ENCODE peak calls at places on chromosomes 11 and 22, in nine cellular contexts. B, W, E, H, M, Q, S, R and Y are unnamed samples.

GRCh38 chr22:32990187-32990586 is 68.0 kb downstream of the SYN3 start:
- DNase-seq in Q (no peak), S (no peak), R (no peak), H (no peak), M (no peak), B (no peak), E (no peak), W (no peak), Y (no peak)

GRCh38 chr11:119236891-119237290 is 30.8 kb downstream of the CBL start:
- DNase-seq in W (no peak), Q (no peak), R (no peak), H (no peak), S (no peak), B (no peak), M (no peak), E (peak), Y (no peak)

GRCh38 chr11:76781046-76781801 is 1.9 kb upstream of the TSKU start:
- DNase-seq in W (no peak), H (no peak), E (no peak), M (no peak), R (no peak), Q (no peak), B (no peak), S (no peak), Y (no peak)

GRCh38 chr22:49660794-49661781 is 166.6 kb downstream of the BRD1 start:
- DNase-seq in W (no peak), S (no peak), M (no peak), E (no peak), H (no peak), R (no peak), B (no peak), Q (no peak), Y (no peak)

GRCh38 chr22:28710112-28710888 is 30.7 kb upstream of the TTC28 start:
- DNase-seq in H (no peak), R (no peak), S (no peak), Q (peak), B (no peak), W (no peak), M (peak), E (peak), Y (no peak)

GRCh38 chr11:30535818-30536217 is 50.3 kb downstream of the MPPED2 start:
- DNase-seq in S (no peak), H (no peak), E (no peak), B (no peak), W (no peak), R (no peak), M (no peak), Q (no peak), Y (no peak)

GRCh38 chr11:76796511-76797203 is 13.5 kb downstream of the TSKU start:
- DNase-seq in Q (no peak), W (no peak), S (no peak), E (no peak), H (no peak), R (no peak), B (no peak), M (no peak), Y (no peak)

GRCh38 chr11:72446929-72447753 is 12.8 kb upstream of the CLPB start:
- DNase-seq in E (peak), S (no peak), Q (no peak), H (no peak), W (no peak), M (peak), B (no peak), R (no peak), Y (peak)

GRCh38 chr11:132186699-132187098 is 816.3 kb downstream of the NTM start:
- DNase-seq in B (no peak), Q (no peak), S (no peak), W (no peak), M (no peak), R (no peak), E (no peak), H (no peak), Y (peak)
- TF ChIP-seq CTCF in B (no peak), Q (no peak), S (no peak), W (no peak), M (peak), R (no peak), E (no peak), H (no peak), Y (peak)

GRCh38 chr11:66491315-66491935 is 11.2 kb downstream of the DPP3 start:
- DNase-seq in S (no peak), H (no peak), E (no peak), Q (no peak), W (no peak), B (no peak), M (no peak), R (no peak), Y (peak)
- TF ChIP-seq CTCF in S (no peak), H (no peak), E (peak), Q (peak), W (no peak), B (peak), M (peak), R (no peak), Y (peak)

GRCh38 chr22:47190276-47190956 is 428.0 kb downstream of the TBC1D22A start:
- DNase-seq in R (no peak), W (peak), E (no peak), M (no peak), B (no peak), Q (no peak), H (no peak), S (peak), Y (no peak)

GRCh38 chr22:47189056-47189916 is 426.8 kb downstream of the TBC1D22A start:
- DNase-seq in M (no peak), W (peak), H (no peak), R (no peak), E (no peak), B (no peak), S (peak), Q (no peak), Y (no peak)

GRCh38 chr22:47190957-47191323 is 428.5 kb downstream of the TBC1D22A start:
- DNase-seq in B (no peak), H (no peak), R (no peak), M (no peak), W (peak), E (no peak), Q (no peak), S (peak), Y (no peak)

GRCh38 chr22:47187558-47187957 is 425.1 kb downstream of the TBC1D22A start:
- DNase-seq in B (no peak), W (no peak), S (no peak), H (no peak), Q (no peak), R (no peak), E (no peak), M (no peak), Y (no peak)

GRCh38 chr22:47188337-47189055 is 426.0 kb downstream of the TBC1D22A start:
- DNase-seq in M (no peak), W (peak), H (no peak), E (no peak), B (no peak), Q (no peak), R (no peak), S (no peak), Y (no peak)
- TF ChIP-seq CTCF in M (no peak), W (no peak), H (no peak), E (no peak), B (no peak), Q (no peak), R (no peak), S (no peak), Y (no peak)

GRCh38 chr11:115103921-115104320 is 400.3 kb downstream of the CADM1 start:
- DNase-seq in S (no peak), E (no peak), Q (no peak), H (no peak), M (no peak), B (no peak), R (no peak), W (no peak), Y (no peak)
- TF ChIP-seq CTCF in S (no peak), E (no peak), Q (no peak), H (no peak), M (no peak), B (no peak), R (no peak), W (no peak), Y (no peak)

DNA sequence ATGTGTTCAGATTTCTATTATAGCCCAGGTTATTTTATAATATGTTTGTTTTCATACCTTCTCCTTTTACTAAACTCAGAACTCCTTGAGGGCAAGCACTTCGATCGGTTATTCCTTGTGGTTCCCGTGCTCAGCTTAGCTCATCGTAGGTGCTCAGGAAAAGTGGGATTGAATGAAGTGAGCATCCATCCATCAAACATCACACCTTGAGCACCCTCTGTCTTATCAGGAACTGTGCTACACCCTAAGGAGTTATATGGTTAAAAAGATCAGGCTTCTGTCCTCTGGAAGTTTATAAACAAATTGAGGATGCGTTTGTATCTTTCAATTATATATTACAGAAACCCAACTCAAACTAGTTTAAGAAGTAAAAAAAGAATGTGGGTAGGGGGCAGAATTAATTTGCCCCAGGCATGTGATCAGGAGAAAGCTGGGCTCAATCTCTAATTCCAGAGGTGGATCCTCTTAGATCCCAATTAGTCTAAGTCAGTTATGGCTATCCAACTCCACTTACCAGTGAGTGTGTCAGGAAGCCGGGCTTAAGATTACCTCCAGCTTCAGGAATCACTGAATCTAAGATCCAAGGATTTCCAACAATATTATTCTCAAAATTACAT is 59.9 kb upstream of the RRAS2 start:
- DNase-seq in H (no peak), B (no peak), M (peak), Q (no peak), W (no peak), R (no peak), S (no peak), E (peak), Y (no peak)
- TF ChIP-seq CTCF in H (no peak), B (no peak), M (peak), Q (peak), W (no peak), R (no peak), S (peak), E (peak), Y (peak)

DNA sequence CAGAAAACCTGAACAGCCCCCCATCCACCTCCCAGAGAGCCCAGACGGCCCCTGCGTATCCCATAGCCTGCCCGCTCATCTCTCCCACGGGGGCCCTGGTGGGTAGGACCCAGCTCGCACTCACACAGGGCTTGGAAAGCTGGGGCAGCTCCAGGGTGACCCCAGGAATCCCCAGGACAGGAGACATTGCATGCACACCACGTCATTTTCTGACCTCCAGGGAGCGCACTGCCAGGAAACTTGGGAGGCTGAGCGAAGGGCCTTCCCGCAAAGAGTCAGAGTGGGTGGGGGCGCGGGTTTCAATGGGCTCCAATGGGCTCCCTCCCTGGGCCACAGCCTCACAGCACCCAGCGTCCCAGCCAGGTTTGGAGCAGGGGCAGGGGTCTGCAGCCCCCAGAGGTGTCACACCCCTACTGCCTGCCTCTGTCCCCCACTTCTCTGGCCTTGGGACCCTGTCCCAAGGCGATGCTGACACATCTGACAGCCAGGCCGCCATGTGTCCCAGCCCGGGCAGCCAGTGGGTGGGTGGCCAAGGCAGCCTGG is 8.2 kb upstream of the SYT8 start:
- DNase-seq in W (peak), H (no peak), E (peak), S (no peak), Q (peak), B (peak), R (no peak), M (peak), Y (no peak)
- TF ChIP-seq CTCF in W (no peak), H (no peak), E (peak), S (no peak), Q (peak), B (no peak), R (no peak), M (peak), Y (no peak)

DNA sequence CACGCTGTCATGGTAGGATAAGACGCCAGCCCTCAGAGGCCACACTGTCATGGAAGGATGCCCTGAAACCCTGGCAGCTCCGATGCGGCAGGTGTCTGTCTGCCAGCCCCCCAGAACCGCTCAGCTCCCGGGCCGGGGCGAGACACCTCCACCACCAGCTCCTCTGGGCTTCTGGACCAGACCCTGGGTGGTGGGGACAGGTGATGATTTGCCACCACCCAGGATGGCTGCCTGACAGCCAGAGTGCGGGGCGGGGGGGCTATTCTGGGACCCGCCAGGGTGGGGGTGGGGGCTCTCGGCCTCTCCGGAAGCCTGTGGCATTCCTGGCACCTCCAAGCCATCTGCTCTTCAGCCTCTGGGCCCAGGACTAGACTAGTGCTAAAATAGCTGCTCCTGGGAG is 9.4 kb downstream of the PHLDA2 start:
- DNase-seq in H (no peak), B (no peak), R (no peak), E (no peak), M (no peak), Q (no peak), W (no peak), S (no peak), Y (no peak)
- TF ChIP-seq CTCF in H (no peak), B (no peak), R (no peak), E (no peak), M (no peak), Q (no peak), W (no peak), S (no peak), Y (no peak)

GRCh38 chr11:70306586-70307033 is 36.1 kb downstream of the PPFIA1 start:
- DNase-seq in S (no peak), E (no peak), R (no peak), M (peak), Q (no peak), B (no peak), H (no peak), W (no peak), Y (no peak)
- TF ChIP-seq CTCF in S (no peak), E (no peak), R (no peak), M (no peak), Q (no peak), B (no peak), H (no peak), W (no peak), Y (no peak)

GRCh38 chr11:102367364-102367763 is 20.4 kb downstream of the BIRC2 start:
- DNase-seq in W (no peak), E (peak), R (no peak), S (no peak), Q (no peak), B (no peak), H (no peak), M (peak), Y (no peak)
- TF ChIP-seq CTCF in W (no peak), E (peak), R (no peak), S (peak), Q (no peak), B (no peak), H (peak), M (no peak), Y (no peak)

DNA sequence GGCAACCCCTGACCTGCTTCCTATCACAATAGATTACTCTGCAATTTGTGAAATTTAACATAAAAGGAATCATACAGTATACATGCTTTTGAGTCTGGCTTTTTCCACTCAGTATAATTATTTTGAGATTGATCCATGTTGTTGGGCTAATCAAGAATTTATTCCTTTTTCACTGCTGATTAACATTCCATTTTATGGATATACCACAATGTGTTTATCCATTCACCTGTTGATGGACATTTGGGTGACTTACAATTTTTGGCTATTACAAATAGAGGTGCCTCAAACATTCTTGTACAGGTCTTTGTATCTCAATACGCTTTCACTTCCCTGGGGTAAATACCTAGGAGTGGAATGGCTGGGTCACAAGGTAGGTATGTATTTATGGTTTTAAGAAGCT is 24.9 kb downstream of the TENM4 start:
- DNase-seq in H (no peak), R (no peak), M (no peak), B (no peak), W (no peak), S (no peak), Q (no peak), E (no peak), Y (no peak)
- TF ChIP-seq CTCF in H (no peak), R (no peak), M (no peak), B (no peak), W (no peak), S (no peak), Q (no peak), E (no peak), Y (no peak)